ENCODE peak calls at places on chromosomes 2 and 18, in seven cellular contexts. O is PC-9; L is CD8-positive, alpha-beta T cell; R is tibial artery; N is ovary; I is neural crest cell; X is WTC11. S is an unnamed sample.

GRCh38 chr2:82998770-82999169 is 1460.3 kb downstream of the SUCLG1 start:
- DNase-seq in O (no peak), L (no peak), R (no peak), N (no peak), I (no peak), X (no peak), S (no peak)

GRCh38 chr2:34652636-34653035 is 1053.5 kb upstream of the FAM98A start:
- DNase-seq in O (no peak), L (no peak), R (no peak), N (no peak), I (peak), X (no peak), S (peak)

GRCh38 chr2:44793322-44793870 is 148.1 kb upstream of the SIX3 start:
- DNase-seq in O (peak), L (no peak), R (no peak), N (no peak), I (no peak), X (peak), S (peak)

GRCh38 chr2:40164736-40165502 is 287.0 kb downstream of the SLC8A1 start:
- DNase-seq in O (no peak), L (no peak), R (no peak), N (no peak), I (no peak), X (no peak), S (no peak)

GRCh38 chr2:117956036-117956791 is 57.7 kb downstream of the CCDC93 start:
- DNase-seq in O (no peak), L (no peak), R (no peak), N (no peak), I (no peak), X (no peak), S (no peak)

GRCh38 chr2:76444732-76445131 is 734.0 kb upstream of the GCFC2 start:
- DNase-seq in O (no peak), L (no peak), R (no peak), N (no peak), I (no peak), X (no peak), S (no peak)

GRCh38 chr18:48809365-48809764 is 141.4 kb downstream of the SMAD7 start:
- DNase-seq in O (no peak), L (no peak), R (no peak), N (no peak), I (no peak), X (no peak), S (no peak)

GRCh38 chr2:144117079-144117478 is 402.8 kb downstream of the ZEB2 start:
- DNase-seq in O (no peak), L (no peak), R (no peak), N (no peak), I (no peak), X (no peak), S (no peak)

GRCh38 chr2:143988082-143988481 is 531.8 kb downstream of the ZEB2 start:
- DNase-seq in O (no peak), L (no peak), R (no peak), N (no peak), I (no peak), X (no peak), S (no peak)

GRCh38 chr2:190105554-190105953 is 43.0 kb upstream of the MSTN start:
- DNase-seq in O (no peak), L (no peak), R (no peak), N (no peak), I (no peak), X (no peak), S (no peak)

GRCh38 chr2:160308476-160308875 is 108.4 kb upstream of the ITGB6 start:
- DNase-seq in O (no peak), L (no peak), R (no peak), N (no peak), I (no peak), X (no peak), S (no peak)

GRCh38 chr18:58578321-58578720 is 50.6 kb downstream of the ALPK2 start:
- DNase-seq in O (no peak), L (no peak), R (no peak), N (no peak), I (no peak), X (no peak), S (peak)

GRCh38 chr2:42327125-42327524 is 33.9 kb downstream of the COX7A2L start:
- DNase-seq in O (no peak), L (no peak), R (no peak), N (no peak), I (no peak), X (no peak), S (no peak)

GRCh38 chr2:155190342-155190741 is 491.8 kb downstream of the KCNJ3 start:
- DNase-seq in O (no peak), L (no peak), R (no peak), N (no peak), I (no peak), X (no peak), S (no peak)

GRCh38 chr2:43238176-43238575 is 11.8 kb upstream of the ZFP36L2 start:
- DNase-seq in O (no peak), L (no peak), R (no peak), N (no peak), I (no peak), X (no peak), S (peak)

GRCh38 chr2:201821080-201821479 is 14.7 kb downstream of the CDK15 start:
- DNase-seq in O (no peak), L (no peak), R (no peak), N (no peak), I (no peak), X (no peak), S (no peak)

GRCh38 chr18:55857409-55857808 is 269.4 kb upstream of the TCF4 start:
- DNase-seq in O (no peak), L (no peak), R (no peak), N (no peak), I (no peak), X (no peak), S (no peak)

GRCh38 chr2:64537991-64538390 is 13.9 kb downstream of the AFTPH start:
- DNase-seq in O (no peak), L (no peak), R (no peak), N (no peak), I (no peak), X (no peak), S (peak)

DNA sequence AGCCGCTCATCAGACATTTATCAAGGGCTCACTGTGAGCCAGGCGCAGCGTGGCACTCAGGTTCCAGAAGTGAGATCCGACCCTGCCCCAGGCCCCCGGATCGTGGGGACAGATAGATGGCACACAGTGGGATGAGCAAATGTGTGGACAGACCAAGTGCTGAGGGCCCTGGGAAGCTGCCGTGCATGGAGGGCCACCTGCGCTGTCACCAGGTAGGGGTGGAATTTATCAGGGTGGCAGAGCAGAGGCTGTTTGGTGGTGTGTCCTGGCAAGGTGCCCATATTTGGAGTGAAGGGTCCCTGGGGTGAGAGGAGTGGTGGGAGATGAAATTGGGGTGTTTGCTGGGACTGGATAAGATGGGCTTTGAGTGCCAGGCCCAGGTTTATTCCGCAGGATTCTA is 92.8 kb upstream of the HS6ST1 start:
- DNase-seq in O (no peak), L (no peak), R (peak), N (no peak), I (no peak), X (no peak), S (no peak)
- TF ChIP-seq CTCF in O (no peak), L (no peak), R (no peak), N (no peak), I (no peak), X (no peak), S (no peak)

GRCh38 chr18:3193354-3193753 is 26.4 kb downstream of the MYOM1 start:
- DNase-seq in O (no peak), L (no peak), R (no peak), N (no peak), I (no peak), X (no peak), S (no peak)

GRCh38 chr18:3192286-3192685 is 27.5 kb downstream of the MYOM1 start:
- DNase-seq in O (no peak), L (no peak), R (no peak), N (no peak), I (no peak), X (no peak), S (no peak)

GRCh38 chr18:3189884-3190283 is 29.9 kb downstream of the MYOM1 start:
- DNase-seq in O (no peak), L (no peak), R (no peak), N (no peak), I (no peak), X (no peak), S (no peak)

GRCh38 chr18:3194947-3195612 is 24.7 kb downstream of the MYOM1 start:
- DNase-seq in O (no peak), L (no peak), R (no peak), N (no peak), I (no peak), X (no peak), S (no peak)

DNA sequence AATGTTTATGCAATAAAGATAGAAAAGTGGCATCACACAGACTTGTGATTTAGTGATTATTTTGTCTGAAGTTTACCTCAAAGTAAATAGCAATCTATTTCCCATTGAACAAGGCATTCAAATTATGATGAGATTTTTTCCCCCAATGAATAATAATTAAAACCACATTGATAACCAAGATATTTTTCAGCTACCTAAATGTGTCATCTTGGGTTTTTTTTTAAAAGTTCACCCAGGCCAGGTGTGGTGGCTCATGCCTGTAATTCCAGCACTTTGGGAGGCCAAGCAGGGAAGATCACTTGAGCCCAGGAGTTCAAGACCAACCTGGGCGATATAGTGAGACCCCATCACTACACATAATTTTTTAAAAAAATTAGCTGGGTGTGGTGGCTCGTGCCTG is 27.0 kb downstream of the MYOM1 start:
- DNase-seq in O (no peak), L (no peak), R (no peak), N (no peak), I (no peak), X (no peak), S (no peak)
- TF ChIP-seq CTCF in O (no peak), L (no peak), R (no peak), N (no peak), I (no peak), X (no peak), S (no peak)

GRCh38 chr2:127864877-127865276 is 6.9 kb upstream of the POLR2D start:
- DNase-seq in O (no peak), L (no peak), R (no peak), N (no peak), I (no peak), X (peak), S (no peak)
- TF ChIP-seq CTCF in O (no peak), L (no peak), R (no peak), N (no peak), I (no peak), X (no peak), S (no peak)

GRCh38 chr18:22847392-22847791 is 85.7 kb upstream of the RBBP8 start:
- DNase-seq in O (no peak), L (no peak), R (no peak), N (no peak), I (no peak), X (no peak), S (no peak)

GRCh38 chr18:22846697-22847096 is 86.4 kb upstream of the RBBP8 start:
- DNase-seq in O (no peak), L (no peak), R (no peak), N (no peak), I (no peak), X (no peak), S (no peak)

GRCh38 chr18:22844643-22845042 is 88.5 kb upstream of the RBBP8 start:
- DNase-seq in O (no peak), L (no peak), R (no peak), N (no peak), I (no peak), X (no peak), S (no peak)

GRCh38 chr18:22847867-22848451 is 85.2 kb upstream of the RBBP8 start:
- DNase-seq in O (no peak), L (no peak), R (no peak), N (no peak), I (no peak), X (no peak), S (no peak)

GRCh38 chr18:22846088-22846683 is 86.9 kb upstream of the RBBP8 start:
- DNase-seq in O (no peak), L (no peak), R (no peak), N (no peak), I (no peak), X (no peak), S (no peak)
- TF ChIP-seq CTCF in O (peak), L (no peak), R (no peak), N (no peak), I (peak), X (no peak), S (peak)

GRCh38 chr2:135043345-135043744 is 3.9 kb downstream of the MAP3K19 start:
- DNase-seq in O (no peak), L (no peak), R (no peak), N (no peak), I (no peak), X (peak), S (no peak)
- TF ChIP-seq CTCF in O (peak), L (peak), R (no peak), N (no peak), I (peak), X (peak), S (peak)

DNA sequence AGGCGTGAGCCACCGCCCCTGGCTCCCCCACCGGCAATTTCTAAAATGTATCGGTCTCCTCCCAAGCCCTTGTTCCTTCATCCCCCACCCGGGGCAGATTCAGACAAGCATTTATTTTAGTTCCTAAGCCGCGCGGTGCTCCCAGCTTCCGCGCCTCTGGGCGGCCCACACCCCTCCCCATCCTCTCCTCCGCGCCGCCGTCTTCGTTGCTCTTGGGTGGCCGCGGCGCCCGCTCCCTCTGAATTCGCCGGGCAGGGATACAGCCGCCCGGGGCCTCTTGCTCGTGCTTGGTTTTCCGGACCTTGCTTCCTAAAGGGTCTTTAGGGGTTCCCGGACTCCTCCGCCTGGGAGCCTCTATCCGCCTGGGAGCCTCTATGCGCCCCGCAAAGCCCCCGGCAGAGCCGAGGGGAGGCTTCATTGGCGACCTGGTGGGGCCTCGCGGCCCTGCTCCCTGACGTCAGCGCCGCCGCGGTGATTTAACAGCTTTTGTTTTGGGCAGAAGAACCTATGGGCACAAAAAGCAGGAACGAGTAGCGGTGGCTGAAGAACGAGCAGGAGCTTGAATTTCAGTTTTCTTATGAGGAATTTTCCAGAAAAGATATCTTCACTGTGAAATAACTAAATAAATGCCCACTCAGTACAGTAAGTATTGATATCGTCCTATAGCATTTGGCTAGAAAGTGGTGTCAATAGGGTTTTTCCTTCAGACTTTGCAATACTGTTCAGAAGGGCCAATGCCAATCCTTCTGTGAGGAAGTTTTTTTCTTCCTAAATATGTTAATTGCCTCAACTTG is 37.3 kb downstream of the PRKRA start:
- DNase-seq in O (peak), L (peak), R (peak), N (peak), I (peak), X (peak), S (peak)
- TF ChIP-seq CTCF in O (no peak), L (no peak), R (peak), N (peak), I (peak), X (no peak), S (no peak)

GRCh38 chr2:95023222-95023597 is 2.3 kb upstream of the MAL start:
- DNase-seq in O (peak), L (peak), R (no peak), N (no peak), I (no peak), X (no peak), S (no peak)
- TF ChIP-seq CTCF in O (peak), L (peak), R (no peak), N (no peak), I (peak), X (no peak), S (no peak)

DNA sequence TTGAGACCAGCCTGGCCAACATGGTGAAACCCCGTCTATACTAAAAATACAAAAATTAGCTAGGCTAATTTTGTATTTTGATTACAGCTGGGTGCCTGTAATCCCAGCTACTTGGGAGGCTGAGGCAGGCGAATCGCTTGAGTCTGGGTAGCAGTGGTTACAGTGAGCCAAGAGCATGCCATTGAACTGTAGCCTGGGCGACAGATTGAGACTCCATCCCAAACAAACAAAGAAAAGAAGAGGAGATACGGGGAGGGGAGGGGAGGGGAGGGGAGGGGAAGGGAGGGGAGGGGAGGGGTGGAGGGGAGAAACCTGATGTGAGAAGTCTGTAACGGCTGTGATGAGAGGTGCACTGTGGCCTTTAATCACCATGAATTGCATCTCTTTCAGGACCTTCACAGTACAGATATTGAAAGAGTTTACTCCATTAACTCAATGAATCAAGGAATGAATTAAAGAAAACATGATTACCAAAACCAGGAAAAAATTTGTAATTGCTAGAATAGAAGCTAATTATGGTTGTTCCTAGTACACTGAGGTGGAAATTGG is 135.2 kb downstream of the CALCRL start:
- DNase-seq in O (no peak), L (no peak), R (no peak), N (no peak), I (no peak), X (no peak), S (no peak)
- TF ChIP-seq CTCF in O (no peak), L (no peak), R (no peak), N (no peak), I (no peak), X (no peak), S (no peak)

GRCh38 chr2:46329340-46329739 is 32.1 kb downstream of the EPAS1 start:
- DNase-seq in O (no peak), L (no peak), R (peak), N (no peak), I (no peak), X (no peak), S (no peak)

GRCh38 chr2:46325178-46325928 is 28.1 kb downstream of the EPAS1 start:
- DNase-seq in O (peak), L (no peak), R (no peak), N (no peak), I (no peak), X (no peak), S (peak)

GRCh38 chr2:46326231-46326980 is 29.2 kb downstream of the EPAS1 start:
- DNase-seq in O (peak), L (no peak), R (no peak), N (no peak), I (no peak), X (no peak), S (no peak)

GRCh38 chr2:46328316-46328715 is 31.1 kb downstream of the EPAS1 start:
- DNase-seq in O (no peak), L (no peak), R (no peak), N (no peak), I (no peak), X (no peak), S (no peak)

GRCh38 chr2:46327627-46328026 is 30.4 kb downstream of the EPAS1 start:
- DNase-seq in O (no peak), L (no peak), R (no peak), N (no peak), I (no peak), X (peak), S (no peak)
- TF ChIP-seq CTCF in O (peak), L (no peak), R (no peak), N (no peak), I (peak), X (peak), S (peak)

S was measured in astrocyte of the spinal cord.